ENCODE peak calls at places on chromosome 17, in five cellular contexts. C is WERI-Rb-1, G is GM23338, J is prostate gland, T is left lung. I is an unnamed sample.
A peak's percentile ranks its signal among the peaks of the same experiment; 100 is the strongest.

GRCh38 chr17:49949634-49950033 is 19.4 kb upstream of the DLX4 start:
- DNase-seq in C (no peak), G (no peak), J (no peak), T (no peak), I (no peak)

GRCh38 chr17:4074831-4075495 is 67.9 kb downstream of the ZZEF1 start:
- DNase-seq in C (no peak), G (peak; percentile 73), J (no peak), T (no peak), I (peak; percentile 62)

GRCh38 chr17:48024149-48025039 is 13.2 kb downstream of the COPZ2 start:
- DNase-seq in C (peak; percentile 25), G (peak; percentile 68), J (peak; percentile 36), T (peak; percentile 81), I (peak; percentile 85)

GRCh38 chr17:64205804-64206203 is 57.3 kb downstream of the TEX2 start:
- DNase-seq in C (no peak), G (no peak), J (no peak), T (no peak), I (no peak)

GRCh38 chr17:70313031-70313430 is 143.7 kb downstream of the KCNJ2 start:
- DNase-seq in C (no peak), G (no peak), J (no peak), T (no peak), I (no peak)

GRCh38 chr17:60173304-60173807 is 23.6 kb downstream of the CA4 start:
- DNase-seq in C (no peak), G (no peak), J (no peak), T (no peak), I (peak; percentile 39)

GRCh38 chr17:72691601-72692000 is 400.9 kb downstream of the SLC39A11 start:
- DNase-seq in C (no peak), G (no peak), J (no peak), T (no peak), I (no peak)

GRCh38 chr17:9928601-9929341 is 23.7 kb upstream of the RCVRN start:
- DNase-seq in C (peak; percentile 78), G (peak; percentile 93), J (no peak), T (no peak), I (peak; percentile 91)

GRCh38 chr17:58328195-58329034 is at the start of gene TSPOAP1:
- DNase-seq in C (no peak), G (peak; percentile 86), J (no peak), T (peak; percentile 59), I (peak; percentile 89)

GRCh38 chr17:42023524-42024349 is 3.8 kb downstream of the NKIRAS2 start:
- DNase-seq in C (no peak), G (no peak), J (no peak), T (peak; percentile 84), I (no peak)

GRCh38 chr17:77036841-77037381 is 103.9 kb upstream of the SEC14L1 start:
- DNase-seq in C (peak; percentile 79), G (no peak), J (no peak), T (no peak), I (no peak)

GRCh38 chr17:76493505-76494167 is 7.6 kb downstream of the RHBDF2 start:
- DNase-seq in C (no peak), G (no peak), J (no peak), T (no peak), I (no peak)

GRCh38 chr17:55549140-55549539 is 37.9 kb upstream of the SMIM36 start:
- DNase-seq in C (peak; percentile 49), G (peak; percentile 69), J (no peak), T (no peak), I (peak; percentile 77)

GRCh38 chr17:40980117-40980516 is 4.0 kb downstream of the KRT40 start:
- DNase-seq in C (no peak), G (peak; percentile 12), J (no peak), T (no peak), I (peak; percentile 73)

GRCh38 chr17:55635253-55635766 is 87.4 kb downstream of the TMEM100 start:
- DNase-seq in C (no peak), G (no peak), J (no peak), T (no peak), I (no peak)

GRCh38 chr17:62724398-62725146 is 83.5 kb downstream of the MARCHF10 start:
- DNase-seq in C (no peak), G (no peak), J (peak; percentile 53), T (no peak), I (peak; percentile 50)

GRCh38 chr17:35577826-35578194 is 561 bp downstream of the PEX12 start:
- DNase-seq in C (no peak), G (no peak), J (no peak), T (no peak), I (no peak)

GRCh38 chr17:78581304-78581703 is 4.1 kb upstream of the DNAH17 start:
- DNase-seq in C (no peak), G (no peak), J (no peak), T (no peak), I (no peak)

GRCh38 chr17:61491981-61492380 is 39.8 kb downstream of the TBX4 start:
- DNase-seq in C (no peak), G (no peak), J (no peak), T (no peak), I (peak; percentile 23)

GRCh38 chr17:73532441-73532901 is 111.8 kb downstream of the SDK2 start:
- DNase-seq in C (no peak), G (no peak), J (no peak), T (no peak), I (peak; percentile 76)

GRCh38 chr17:48515925-48516900 is 14.6 kb downstream of the HOXB1 start:
- DNase-seq in C (no peak), G (peak; percentile 77), J (no peak), T (no peak), I (peak; percentile 81)

GRCh38 chr17:72430611-72431432 is 310.0 kb downstream of the SOX9 start:
- DNase-seq in C (peak; percentile 62), G (peak; percentile 67), J (no peak), T (no peak), I (peak; percentile 89)

GRCh38 chr17:10875984-10876555 is 38.2 kb upstream of the PIRT start:
- DNase-seq in C (peak; percentile 62), G (peak; percentile 83), J (peak; percentile 19), T (no peak), I (peak; percentile 93)

GRCh38 chr17:10745231-10745630 is 15.4 kb upstream of the TMEM220 start:
- DNase-seq in C (no peak), G (no peak), J (no peak), T (no peak), I (no peak)

GRCh38 chr17:74165811-74166365 is 37.6 kb upstream of the RPL38 start:
- DNase-seq in C (peak; percentile 4), G (no peak), J (no peak), T (no peak), I (peak; percentile 41)

GRCh38 chr17:3946711-3947235 is 17.5 kb downstream of the ATP2A3 start:
- DNase-seq in C (peak; percentile 44), G (no peak), J (no peak), T (no peak), I (no peak)

GRCh38 chr17:151004-151403 is 13.6 kb downstream of the SCGB1C2 start:
- DNase-seq in C (no peak), G (no peak), J (no peak), T (no peak), I (no peak)

GRCh38 chr17:17536702-17537101 is 40.5 kb upstream of the RASD1 start:
- DNase-seq in C (no peak), G (no peak), J (no peak), T (no peak), I (no peak)
- H3K27ac ChIP-seq in C (no peak overlapping the region), G (no peak overlapping the region), J (peak overlapping the region; percentile 86), T (no peak overlapping the region), I (no peak overlapping the region)

GRCh38 chr17:7236808-7237207 is 2.4 kb downstream of the PHF23 start:
- DNase-seq in C (no peak), G (no peak), J (no peak), T (no peak), I (no peak)
- H3K27ac ChIP-seq in C (peak overlapping the region; percentile 95), G (peak overlapping the region; percentile 88), J (peak overlapping the region; percentile 99), T (peak overlapping the region; percentile 96), I (no peak overlapping the region)

DNA sequence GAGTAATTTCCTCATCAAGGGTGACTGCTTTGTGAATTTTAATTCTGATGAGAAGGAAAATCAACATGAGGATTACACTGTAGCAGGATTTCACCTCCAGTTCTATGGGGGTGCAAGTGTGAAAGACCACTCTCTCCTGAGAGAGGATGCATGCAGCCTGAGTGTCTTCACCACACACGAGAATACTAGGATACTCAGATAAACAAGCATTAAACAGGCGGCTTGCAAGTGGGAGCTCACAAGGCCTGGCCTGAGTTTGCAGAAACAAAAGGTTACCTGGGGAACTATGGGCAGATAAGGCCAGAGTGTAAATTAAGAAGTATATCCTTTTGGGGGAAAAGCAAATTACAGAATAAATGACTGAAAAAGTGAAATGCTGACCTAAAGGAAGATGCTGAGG is 46.6 kb downstream of the MYH10 start:
- DNase-seq in C (no peak), G (no peak), J (no peak), T (no peak), I (no peak)
- H3K27ac ChIP-seq in C (no peak overlapping the region), G (no peak overlapping the region), J (no peak overlapping the region), T (no peak overlapping the region), I (no peak overlapping the region)

GRCh38 chr17:66349549-66350245 is 47.3 kb downstream of the PRKCA start:
- DNase-seq in C (no peak), G (no peak), J (no peak), T (no peak), I (peak; percentile 75)

GRCh38 chr17:66348605-66349165 is 46.3 kb downstream of the PRKCA start:
- DNase-seq in C (peak; percentile 54), G (no peak), J (peak; percentile 14), T (peak; percentile 49), I (no peak)

GRCh38 chr17:66345264-66345663 is 42.9 kb downstream of the PRKCA start:
- DNase-seq in C (no peak), G (no peak), J (no peak), T (no peak), I (no peak)

GRCh38 chr17:66351053-66351452 is 48.6 kb downstream of the PRKCA start:
- DNase-seq in C (no peak), G (no peak), J (no peak), T (peak; percentile 66), I (no peak)

GRCh38 chr17:66347661-66348604 is 45.5 kb downstream of the PRKCA start:
- DNase-seq in C (no peak), G (no peak), J (no peak), T (peak; percentile 45), I (no peak)
- H3K27ac ChIP-seq in C (no peak overlapping the region), G (no peak overlapping the region), J (no peak overlapping the region), T (peak overlapping the region; percentile 28), I (no peak overlapping the region)

DNA sequence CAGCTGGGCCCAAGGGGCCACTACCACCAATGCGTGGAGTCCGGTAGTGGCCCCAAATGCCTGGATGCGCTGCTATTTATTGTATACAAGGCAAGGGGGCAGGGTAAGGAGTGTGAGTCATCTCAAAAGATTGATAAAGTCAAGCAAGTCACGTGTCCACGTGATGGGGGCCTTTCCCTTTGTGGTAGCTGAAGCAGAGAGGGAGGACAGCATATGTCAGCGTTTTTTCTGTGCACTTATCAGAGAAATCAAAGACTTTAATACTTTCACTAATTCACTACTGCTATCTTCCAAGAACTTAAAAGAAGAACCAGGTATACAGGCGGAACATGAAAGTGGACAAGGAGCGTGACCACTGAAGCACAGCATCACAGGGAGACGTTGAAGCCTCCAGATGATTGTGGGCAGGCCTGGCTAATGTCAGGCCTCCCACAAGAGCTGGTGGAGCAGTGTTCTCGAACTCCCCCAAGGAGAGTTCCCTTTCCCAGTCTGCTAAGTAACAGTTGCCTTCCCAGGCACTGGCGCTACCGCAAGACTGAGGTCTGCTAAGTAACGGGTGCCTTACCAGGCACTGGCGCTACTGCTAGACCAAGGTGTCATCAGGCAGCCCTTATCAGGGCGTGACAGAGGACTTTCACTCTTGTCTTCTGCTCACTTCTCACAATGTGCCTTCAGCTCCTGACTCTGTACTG is 10.8 kb upstream of the ASB16 start:
- DNase-seq in C (no peak), G (no peak), J (no peak), T (no peak), I (no peak)
- H3K27ac ChIP-seq in C (no peak overlapping the region), G (no peak overlapping the region), J (no peak overlapping the region), T (no peak overlapping the region), I (no peak overlapping the region)

GRCh38 chr17:80034654-80034976 is 1.1 kb downstream of the TBC1D16 start:
- DNase-seq in C (no peak), G (no peak), J (no peak), T (no peak), I (no peak)
- H3K27ac ChIP-seq in C (peak overlapping the region; percentile 88), G (peak overlapping the region; percentile 28), J (peak overlapping the region; percentile 88), T (peak overlapping the region; percentile 75), I (no peak overlapping the region)

I was measured in endodermal cell.